ENCODE peak calls at places on chromosomes 13 and 19, in five cellular contexts. S, G, K, P and O are unnamed samples.

GRCh38 chr13:27973956-27974662 is 5.0 kb upstream of the CDX2 start:
- DNase-seq in K (no peak), P (no peak), G (no peak), S (no peak), O (no peak)

GRCh38 chr19:28003543-28003942 is 1209.4 kb downstream of the UQCRFS1 start:
- DNase-seq in P (no peak), G (no peak), S (no peak), K (no peak), O (no peak)

GRCh38 chr19:14733574-14733973 is 43.7 kb downstream of the ZNF333 start:
- DNase-seq in G (no peak), P (no peak), S (no peak), K (no peak), O (no peak)

GRCh38 chr13:32587774-32588165 is 1.5 kb downstream of the PDS5B start:
- DNase-seq in G (no peak), P (peak), S (no peak), K (no peak), O (no peak)

GRCh38 chr19:7013678-7014077 is 7.6 kb downstream of the MBD3L2B start:
- DNase-seq in K (no peak), G (no peak), P (peak), S (no peak), O (no peak)

GRCh38 chr13:49303533-49304252 is 56.0 kb downstream of the CDADC1 start:
- DNase-seq in P (no peak), K (no peak), S (no peak), G (no peak), O (no peak)

GRCh38 chr13:67574320-67575233 is 344.4 kb upstream of the PCDH9 start:
- DNase-seq in S (no peak), G (no peak), K (no peak), P (peak), O (no peak)

GRCh38 chr13:81609335-81609734 is 1268.4 kb upstream of the SPRY2 start:
- DNase-seq in K (no peak), S (no peak), G (no peak), P (no peak), O (no peak)

GRCh38 chr19:18091217-18091608 is 4.5 kb upstream of the IL12RB1 start:
- DNase-seq in P (no peak), K (peak), S (no peak), G (no peak), O (peak)

GRCh38 chr19:54893406-54893805 is 12.5 kb upstream of the NCR1 start:
- DNase-seq in S (no peak), K (no peak), P (no peak), G (no peak), O (no peak)

GRCh38 chr19:8655340-8655709 is 24.9 kb downstream of the NFILZ start:
- DNase-seq in S (no peak), K (peak), P (no peak), G (no peak), O (no peak)

GRCh38 chr19:49590971-49591730 is at the start of gene PRR12:
- DNase-seq in P (peak), G (no peak), K (peak), S (peak), O (peak)

GRCh38 chr13:71590654-71591148 is 276.3 kb downstream of the DACH1 start:
- DNase-seq in K (no peak), S (no peak), P (no peak), G (no peak), O (no peak)
- TF ChIP-seq CTCF in K (no peak), S (no peak), P (no peak), G (no peak), O (no peak)

DNA sequence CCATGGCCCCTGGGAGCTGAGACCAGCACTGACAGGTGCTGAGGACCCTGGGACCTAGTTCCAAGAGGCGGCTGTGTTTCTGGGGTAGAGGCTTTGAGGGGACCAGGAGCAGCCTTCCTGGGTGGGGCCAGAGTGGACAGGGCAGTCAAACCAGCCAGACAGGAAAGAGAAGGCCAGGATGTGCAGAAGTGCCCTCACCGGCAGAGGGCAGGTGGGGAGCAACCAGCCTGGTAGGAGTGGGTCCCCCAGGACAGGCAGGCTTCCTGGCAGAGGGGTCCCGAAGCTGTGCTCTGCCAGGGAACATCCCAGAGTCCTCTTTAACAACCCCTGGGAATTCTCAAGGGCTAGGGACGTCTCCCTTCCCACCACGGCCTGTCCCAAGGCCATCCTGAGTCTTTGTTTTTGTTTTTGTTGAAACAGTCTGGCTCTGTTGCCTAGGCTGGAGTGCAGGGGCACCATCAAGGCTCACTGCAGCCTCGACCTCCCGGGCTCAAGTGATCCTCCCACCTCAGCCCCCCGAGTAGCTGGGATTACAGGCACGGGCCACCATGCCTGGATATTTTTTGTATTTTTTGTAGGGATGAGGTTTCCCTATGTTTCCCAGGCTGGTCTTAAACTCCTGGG is 3.0 kb upstream of the HIPK4 start:
- DNase-seq in S (no peak), K (no peak), G (no peak), P (no peak), O (no peak)
- TF ChIP-seq CTCF in S (peak), K (no peak), G (no peak), P (peak), O (no peak)

GRCh38 chr19:11984986-11985385 is 20.1 kb downstream of the ZNF763 start:
- DNase-seq in S (no peak), P (no peak), K (no peak), G (no peak), O (no peak)
- TF ChIP-seq CTCF in S (no peak), P (no peak), K (no peak), G (no peak), O (no peak)

GRCh38 chr19:12400618-12401502 is at the start of gene ZNF799:
- DNase-seq in P (peak), K (peak), G (peak), S (peak), O (peak)
- TF ChIP-seq CTCF in P (no peak), K (no peak), G (no peak), S (no peak), O (no peak)

GRCh38 chr19:47430041-47430802 is 10.9 kb upstream of the MEIS3 start:
- DNase-seq in S (peak), P (peak), G (no peak), K (no peak), O (no peak)
- TF ChIP-seq CTCF in S (peak), P (peak), G (no peak), K (no peak), O (no peak)

GRCh38 chr13:91375119-91375729 is 23.2 kb upstream of the GPC5 start:
- DNase-seq in P (peak), S (peak), K (no peak), G (no peak), O (no peak)
- TF ChIP-seq CTCF in P (peak), S (peak), K (peak), G (no peak), O (peak)

GRCh38 chr13:111123649-111124048 is 8.5 kb downstream of the ARHGEF7 start:
- DNase-seq in S (no peak), P (no peak), K (no peak), G (no peak), O (no peak)
- TF ChIP-seq CTCF in S (no peak), P (no peak), K (no peak), G (no peak), O (no peak)